ENCODE peak calls at places on chromosomes 1 and 21, in nine cellular contexts. D is mesenchymal stem cell, G is lower lobe of right lung, S is left ventricle myocardium inferior, R is A549, Y is PC-9, N is ascending aorta, L is tibial nerve, I is heart left ventricle. P is an unnamed sample.

GRCh38 chr1:101632548-101633256 is 364.0 kb downstream of the OLFM3 start:
- DNase-seq in G (no peak), Y (no peak), I (no peak), L (no peak), S (no peak), N (no peak), D (no peak), R (no peak), P (peak)

GRCh38 chr1:46134660-46135331 is 2.4 kb upstream of the PIK3R3 start:
- DNase-seq in N (no peak), D (peak), R (peak), L (no peak), S (no peak), G (no peak), I (peak), Y (peak), P (no peak)

GRCh38 chr1:59433440-59433813 is 136.5 kb downstream of the FGGY start:
- DNase-seq in D (no peak), N (no peak), S (no peak), L (peak), Y (no peak), R (no peak), G (no peak), I (no peak), P (no peak)

GRCh38 chr1:63142001-63142400 is 180.4 kb upstream of the FOXD3 start:
- DNase-seq in R (no peak), S (no peak), I (no peak), N (no peak), D (no peak), Y (no peak), L (no peak), G (no peak), P (peak)

GRCh38 chr1:30930631-30931173 is 22.1 kb upstream of the SDC3 start:
- DNase-seq in L (no peak), Y (no peak), D (no peak), N (no peak), R (no peak), S (no peak), G (no peak), I (no peak), P (no peak)

GRCh38 chr1:212635141-212635601 is 26.6 kb downstream of the ATF3 start:
- DNase-seq in N (no peak), Y (no peak), D (peak), I (no peak), G (no peak), S (no peak), L (no peak), R (no peak), P (peak)

GRCh38 chr1:34771573-34771972 is 9.4 kb upstream of the GJB3 start:
- DNase-seq in D (no peak), Y (no peak), R (no peak), N (no peak), G (no peak), L (no peak), I (no peak), S (no peak), P (no peak)

GRCh38 chr1:103911450-103911849 is 161.8 kb downstream of the AMY1C start:
- DNase-seq in S (no peak), G (no peak), Y (no peak), D (no peak), I (no peak), R (no peak), L (no peak), N (no peak), P (no peak)

GRCh38 chr1:214476958-214477870 is 74.2 kb downstream of the PTPN14 start:
- DNase-seq in D (peak), G (no peak), N (no peak), R (no peak), S (no peak), L (no peak), Y (no peak), I (no peak), P (peak)

GRCh38 chr1:177914603-177915002 is 55.3 kb downstream of the SEC16B start:
- DNase-seq in G (no peak), I (no peak), D (no peak), L (no peak), N (no peak), R (no peak), S (no peak), Y (no peak), P (no peak)

GRCh38 chr1:111507411-111508201 is 4.2 kb upstream of the ADORA3 start:
- DNase-seq in G (peak), S (peak), I (peak), R (no peak), Y (peak), L (peak), D (no peak), N (peak), P (peak)

GRCh38 chr1:111504097-111504496 is 664 bp upstream of the ADORA3 start:
- DNase-seq in N (no peak), G (no peak), S (no peak), R (no peak), I (no peak), L (no peak), D (no peak), Y (no peak), P (no peak)

GRCh38 chr1:111505641-111506119 is 2.2 kb upstream of the ADORA3 start:
- DNase-seq in G (no peak), R (no peak), S (no peak), D (no peak), N (no peak), I (no peak), Y (no peak), L (no peak), P (no peak)

GRCh38 chr1:111503585-111504060 is at the start of the genes ADORA3 and TMIGD3:
- DNase-seq in S (no peak), L (no peak), Y (no peak), D (no peak), I (no peak), N (no peak), G (no peak), R (no peak), P (no peak)

DNA sequence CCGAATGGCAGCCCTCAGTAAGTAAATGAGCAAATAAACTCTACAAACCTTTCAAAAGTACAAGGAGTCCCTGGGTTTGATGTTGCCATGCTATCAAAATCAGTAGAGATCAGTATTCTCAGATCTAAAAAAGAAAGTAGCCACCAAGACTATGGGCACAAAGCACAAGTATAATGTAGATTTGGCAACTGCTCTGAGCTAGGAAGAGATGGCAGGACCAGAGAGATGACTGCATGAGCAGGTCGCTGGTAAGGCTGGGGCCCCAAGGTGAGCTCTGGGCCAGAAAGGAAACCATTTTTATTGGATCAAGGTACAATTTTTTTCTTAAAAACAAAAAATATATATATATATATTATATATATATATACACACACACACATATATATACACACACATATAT is 3.1 kb upstream of the ADORA3 start:
- DNase-seq in N (no peak), I (no peak), R (no peak), Y (no peak), L (no peak), D (no peak), S (no peak), G (no peak), P (no peak)
- H3K27ac ChIP-seq in N (peak), I (no peak), R (no peak), Y (no peak), L (peak), D (no peak), S (peak), G (peak), P (no peak)

GRCh38 chr1:234530641-234531040 is 51.7 kb upstream of the TARBP1 start:
- DNase-seq in Y (no peak), L (no peak), S (no peak), G (no peak), I (no peak), D (no peak), R (no peak), N (no peak), P (no peak)
- H3K4me3 ChIP-seq in Y (no peak), L (no peak), S (peak), G (no peak), I (peak), D (peak), R (no peak), N (peak), P (no peak)

DNA sequence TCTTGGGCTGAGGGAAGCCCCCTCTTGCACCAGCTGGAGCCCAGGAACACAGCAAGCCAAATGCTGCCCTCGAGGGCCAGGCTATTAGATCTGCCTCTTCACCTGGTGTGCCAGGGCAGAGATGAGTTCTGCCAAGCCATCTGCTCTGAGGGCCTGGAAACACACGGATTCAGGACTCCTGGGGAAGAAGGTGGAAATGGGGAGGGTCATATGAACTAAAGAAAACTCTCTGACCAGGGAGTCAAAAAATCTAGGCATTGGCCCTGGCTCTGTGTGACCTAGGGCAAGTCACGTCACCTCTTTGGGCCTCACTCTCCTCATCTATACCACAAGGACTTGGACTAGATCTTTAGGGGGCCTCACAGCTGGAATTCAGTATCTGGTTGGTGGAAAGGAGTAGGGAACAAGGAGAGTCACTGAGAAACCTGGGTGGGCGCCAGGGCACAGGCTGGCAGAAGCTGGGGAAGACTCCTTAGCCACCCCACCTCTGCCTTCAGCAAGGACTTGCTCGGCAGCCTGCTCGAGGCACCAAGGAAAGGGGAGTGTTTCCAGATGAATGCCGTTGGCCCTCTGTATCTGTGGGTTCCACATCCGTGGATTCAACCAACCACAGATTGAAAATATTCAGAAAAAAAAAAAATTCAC is 1.3 kb upstream of the OPTC start:
- DNase-seq in G (no peak), R (no peak), D (no peak), L (no peak), N (no peak), S (no peak), I (no peak), Y (no peak), P (no peak)
- H3K27ac ChIP-seq in G (no peak), R (no peak), D (no peak), L (no peak), N (no peak), S (no peak), I (no peak), Y (no peak), P (no peak)

GRCh38 chr1:43707191-43708005 is at the start of gene ST3GAL3:
- DNase-seq in I (peak), D (peak), G (peak), N (peak), R (peak), S (peak), L (peak), Y (peak), P (peak)

GRCh38 chr1:43711049-43711448 is 3.7 kb downstream of the ST3GAL3 start:
- DNase-seq in D (peak), Y (no peak), S (no peak), G (no peak), I (no peak), N (no peak), R (no peak), L (no peak), P (no peak)

GRCh38 chr1:43716559-43717281 is 9.4 kb downstream of the ST3GAL3 start:
- DNase-seq in R (no peak), I (no peak), Y (no peak), S (no peak), D (peak), N (no peak), G (no peak), L (no peak), P (no peak)

GRCh38 chr1:43708006-43708412 is 673 bp downstream of the ST3GAL3 start:
- DNase-seq in L (no peak), G (no peak), N (no peak), S (no peak), R (no peak), Y (no peak), D (peak), I (no peak), P (peak)

GRCh38 chr1:43711524-43712386 is 4.4 kb downstream of the ST3GAL3 start:
- DNase-seq in Y (peak), S (no peak), R (peak), L (no peak), I (no peak), G (no peak), D (peak), N (no peak), P (no peak)
- H3K4me3 ChIP-seq in Y (no peak), S (no peak), R (no peak), L (no peak), I (no peak), G (no peak), D (peak), N (no peak), P (no peak)

GRCh38 chr1:27135920-27136551 is 18.9 kb downstream of the SLC9A1 start:
- DNase-seq in Y (no peak), R (no peak), L (no peak), G (no peak), N (no peak), I (no peak), D (no peak), S (no peak), P (no peak)
- H3K27ac ChIP-seq in Y (no peak), R (no peak), L (peak), G (peak), N (no peak), I (no peak), D (no peak), S (peak), P (no peak)

DNA sequence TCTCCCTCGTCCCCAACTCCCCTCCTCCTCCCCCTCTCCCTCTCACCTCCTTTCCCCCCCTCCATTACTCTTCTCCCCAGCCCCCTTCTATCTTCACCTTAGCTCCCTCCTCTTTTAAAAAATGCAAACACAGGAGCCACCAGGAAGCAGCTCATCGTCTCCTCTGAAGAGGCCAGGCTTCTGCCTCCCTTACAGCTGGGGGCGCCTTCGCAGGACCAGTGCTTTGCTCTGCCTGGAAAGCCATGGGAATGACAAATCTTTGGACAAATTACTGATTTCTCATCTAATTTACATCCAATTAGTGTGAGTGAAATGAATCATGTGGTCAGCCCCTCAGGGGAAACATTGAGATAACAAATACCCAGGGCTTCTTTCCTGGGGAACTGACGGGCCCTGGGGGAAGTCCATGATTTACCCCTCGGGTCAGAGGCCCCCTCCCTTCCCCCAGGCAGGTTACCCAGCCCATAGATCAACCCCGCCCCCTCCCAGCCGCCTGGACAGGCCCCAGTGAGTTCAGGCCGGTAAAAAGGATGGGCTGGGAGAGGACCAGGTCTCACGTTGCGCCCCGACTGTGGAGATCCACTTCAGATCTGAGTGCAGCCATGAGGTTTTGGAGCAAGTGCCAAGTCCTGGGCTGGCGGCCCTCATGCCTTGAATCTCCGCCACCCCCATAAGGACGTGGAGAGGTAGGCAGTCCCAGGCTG is 300.9 kb downstream of the RRAGC start:
- DNase-seq in L (no peak), Y (no peak), R (no peak), S (no peak), I (no peak), G (no peak), N (no peak), D (no peak), P (no peak)
- H3K4me3 ChIP-seq in L (no peak), Y (no peak), R (no peak), S (no peak), I (no peak), G (peak), N (no peak), D (no peak), P (no peak)

DNA sequence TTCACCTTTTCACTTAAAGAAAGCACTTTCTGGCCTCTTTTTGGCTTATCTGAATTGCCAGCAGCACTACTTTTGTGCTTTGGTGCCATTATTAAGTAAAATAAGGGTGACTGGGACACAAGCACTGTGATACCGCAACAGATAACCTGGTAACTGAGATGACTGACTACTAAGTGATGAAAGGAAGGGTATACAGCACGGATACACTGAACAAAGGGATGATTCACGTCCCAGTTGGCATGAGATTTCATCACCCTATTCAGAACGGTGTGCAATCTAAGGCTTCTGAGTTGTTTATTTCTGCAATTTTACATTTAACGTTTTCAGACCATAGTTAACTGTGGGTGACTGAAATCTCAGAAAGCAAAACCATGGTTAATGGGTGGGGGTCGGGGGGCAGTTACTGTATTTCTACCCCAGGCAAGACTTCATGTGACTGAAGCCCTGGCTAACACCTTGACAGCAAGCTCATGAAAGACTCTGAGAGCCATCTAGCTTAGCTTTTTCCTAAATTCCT is 102.8 kb downstream of the CLIC6 start:
- DNase-seq in D (peak), S (no peak), I (no peak), N (no peak), G (no peak), Y (peak), L (no peak), R (peak), P (peak)
- H3K27ac ChIP-seq in D (no peak), S (no peak), I (no peak), N (no peak), G (no peak), Y (peak), L (no peak), R (peak), P (peak)

P was measured in SJCRH30.